ENCODE peak calls at places on chromosome 13, in four cellular contexts. R, X, Q and H are unnamed samples.
A peak's percentile ranks its signal among the peaks of the same experiment; 100 is the strongest.

GRCh38 chr13:36919206-36919832 is 719 bp downstream of the SMAD9 start:
- DNase-seq in X (no peak), R (no peak), Q (peak; percentile 31), H (peak; percentile 16)

GRCh38 chr13:73107459-73107858 is 48.7 kb downstream of the KLF5 start:
- DNase-seq in Q (no peak), R (no peak), X (no peak), H (no peak)

GRCh38 chr13:37106642-37107041 is 1.2 kb upstream of the CSNK1A1L start:
- DNase-seq in R (no peak), Q (no peak), X (no peak), H (no peak)

GRCh38 chr13:61874970-61875579 is 459.4 kb upstream of the PCDH20 start:
- DNase-seq in Q (no peak), R (no peak), X (no peak), H (no peak)

GRCh38 chr13:80726895-80727294 is 386.0 kb upstream of the SPRY2 start:
- DNase-seq in Q (no peak), X (no peak), R (no peak), H (no peak)

GRCh38 chr13:97743946-97744345 is 209.5 kb upstream of the IPO5 start:
- DNase-seq in X (no peak), Q (no peak), R (no peak), H (no peak)

GRCh38 chr13:24161010-24161775 is 673 bp downstream of the SPATA13 start:
- DNase-seq in Q (peak; percentile 58), X (peak; percentile 75), R (peak; percentile 55), H (peak; percentile 57)

GRCh38 chr13:22693691-22694090 is 487.1 kb upstream of the SGCG start:
- DNase-seq in Q (no peak), R (no peak), X (no peak), H (no peak)

GRCh38 chr13:65999441-65999840 is 1230.7 kb downstream of the PCDH9 start:
- DNase-seq in X (no peak), R (no peak), Q (no peak), H (no peak)

DNA sequence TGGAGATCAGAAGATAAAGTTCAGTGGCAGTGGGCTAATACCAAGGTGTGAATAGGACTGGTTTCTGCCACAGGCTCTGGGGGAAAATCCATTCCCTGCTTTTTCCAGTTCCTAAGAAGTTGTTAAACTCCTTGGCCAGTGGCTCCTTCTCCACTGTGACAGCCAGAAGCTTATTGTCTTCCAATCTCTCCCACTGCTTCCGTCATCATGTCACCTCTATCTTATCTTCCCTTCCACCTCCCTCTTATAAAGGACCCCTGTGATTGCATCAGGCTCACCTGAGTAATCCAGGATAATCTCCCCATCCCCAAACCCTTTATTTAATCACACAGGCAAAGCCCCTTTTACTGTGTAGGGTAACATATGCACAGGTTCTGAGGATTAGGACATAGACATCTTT is 431.2 kb upstream of the SLC10A2 start:
- DNase-seq in Q (no peak), R (no peak), X (no peak), H (no peak)
- H3K9me3 ChIP-seq in Q (no peaks in the 10 kb centered on the region), R (no peaks in the 10 kb centered on the region), X (no peaks in the 10 kb centered on the region), H (peaks cover 9% of the 10 kb centered on the region)

GRCh38 chr13:113009743-113010509 is 40.9 kb downstream of the MCF2L start:
- DNase-seq in X (no peak), R (no peak), Q (peak; percentile 32), H (no peak)
- H3K4me1 ChIP-seq in X (peaks cover 13% of the 10 kb centered on the region), R (peaks cover 13% of the 10 kb centered on the region), Q (no peaks in the 10 kb centered on the region), H (peaks cover 14% of the 10 kb centered on the region)

DNA sequence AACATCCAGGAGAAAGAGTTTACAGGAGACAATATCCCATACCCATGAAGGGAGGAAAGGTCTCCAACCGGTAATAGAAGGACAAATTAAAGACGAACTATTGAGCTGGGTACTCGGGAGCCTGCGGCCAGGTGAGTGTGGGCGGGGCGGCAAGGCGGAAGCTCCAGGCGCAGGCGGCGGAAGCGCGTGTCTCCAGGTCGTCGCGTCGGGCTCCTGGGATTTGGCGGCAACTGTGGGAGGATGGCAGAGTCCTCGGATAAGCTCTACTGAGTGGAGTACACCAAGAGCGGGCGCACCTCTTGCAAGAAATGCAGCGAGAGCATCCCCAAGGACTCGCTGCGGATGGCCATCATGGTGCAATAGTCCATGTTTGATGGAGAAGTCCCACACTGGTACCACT is 21.6 kb upstream of the ANKRD10 start:
- DNase-seq in X (no peak), R (no peak), Q (no peak), H (no peak)
- H3K9me3 ChIP-seq in X (no peaks in the 10 kb centered on the region), R (peaks cover 10% of the 10 kb centered on the region), Q (peaks cover 5% of the 10 kb centered on the region), H (peaks cover 13% of the 10 kb centered on the region)

GRCh38 chr13:100513987-100514670 is 74.5 kb downstream of the GGACT start:
- DNase-seq in R (no peak), Q (no peak), X (no peak), H (no peak)
- H3K4me1 ChIP-seq in R (peaks cover 7% of the 10 kb centered on the region), Q (no peaks in the 10 kb centered on the region), X (peaks cover 30% of the 10 kb centered on the region), H (peaks cover 12% of the 10 kb centered on the region)

DNA sequence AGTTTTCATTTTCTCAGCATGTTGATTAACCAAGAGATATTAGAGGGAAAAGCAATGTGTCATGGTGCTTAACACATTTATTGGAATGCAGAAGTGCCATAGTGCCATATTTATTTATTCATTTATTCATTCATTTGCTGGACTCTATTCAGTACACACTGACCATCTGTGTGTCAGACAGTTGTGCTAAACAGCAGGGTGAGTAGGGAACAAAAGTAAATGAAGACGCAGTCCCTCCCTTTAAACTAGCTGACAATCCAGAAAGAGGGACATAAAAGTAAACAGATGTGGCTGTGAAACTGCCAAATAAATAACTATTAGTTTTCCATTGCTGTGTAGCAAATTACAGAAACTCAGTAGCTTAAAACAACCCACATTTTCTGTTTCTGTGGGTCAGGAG is 323.7 kb downstream of the MTUS2 start:
- DNase-seq in Q (no peak), X (no peak), R (no peak), H (no peak)
- H3K9me3 ChIP-seq in Q (no peaks in the 10 kb centered on the region), X (no peaks in the 10 kb centered on the region), R (no peaks in the 10 kb centered on the region), H (no peaks in the 10 kb centered on the region)

DNA sequence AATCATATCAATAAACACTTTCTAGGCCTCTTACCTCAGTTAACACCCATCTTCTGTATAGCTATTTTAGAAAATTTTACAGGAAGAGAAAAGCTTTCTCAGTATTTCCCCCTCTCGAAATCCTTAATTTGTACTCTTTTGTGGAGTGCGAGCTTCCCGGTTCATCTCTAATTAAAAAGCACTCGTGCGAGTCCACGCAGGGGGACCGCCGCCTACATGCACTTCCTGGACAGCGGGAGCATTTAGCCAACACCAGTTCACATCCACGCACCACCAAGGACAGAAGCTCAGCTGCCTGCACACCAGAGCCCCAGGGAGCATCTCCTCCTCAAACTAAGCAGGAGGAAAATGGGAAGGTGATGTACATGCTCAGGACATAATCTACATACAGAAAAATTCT is 60.0 kb downstream of the RASA3 start:
- DNase-seq in X (no peak), Q (peak; percentile 2), R (no peak), H (peak; percentile 10)
- H3K4me1 ChIP-seq in X (peaks cover 12% of the 10 kb centered on the region), Q (peaks cover 13% of the 10 kb centered on the region), R (peaks cover 18% of the 10 kb centered on the region), H (no peaks in the 10 kb centered on the region)

GRCh38 chr13:57825066-57825465 is 193.5 kb downstream of the PCDH17 start:
- DNase-seq in Q (no peak), X (no peak), R (no peak), H (no peak)

GRCh38 chr13:57823704-57824103 is 192.2 kb downstream of the PCDH17 start:
- DNase-seq in R (no peak), Q (no peak), X (no peak), H (no peak)

GRCh38 chr13:57824121-57824520 is 192.6 kb downstream of the PCDH17 start:
- DNase-seq in X (no peak), Q (no peak), R (no peak), H (no peak)

GRCh38 chr13:57820924-57821323 is 189.4 kb downstream of the PCDH17 start:
- DNase-seq in R (no peak), X (no peak), Q (no peak), H (no peak)
- H3K9me3 ChIP-seq in R (no peaks in the 10 kb centered on the region), X (no peaks in the 10 kb centered on the region), Q (no peaks in the 10 kb centered on the region), H (peaks cover 4% of the 10 kb centered on the region)

GRCh38 chr13:20590568-20590967 is 23.6 kb downstream of the IFT88 start:
- DNase-seq in Q (no peak), R (no peak), X (no peak), H (no peak)
- H3K4me1 ChIP-seq in Q (no peaks in the 10 kb centered on the region), R (no peaks in the 10 kb centered on the region), X (no peaks in the 10 kb centered on the region), H (no peaks in the 10 kb centered on the region)

GRCh38 chr13:19062801-19063200 is 118.8 kb downstream of the TUBA3C start:
- DNase-seq in Q (no peak), X (no peak), R (no peak), H (no peak)

GRCh38 chr13:19060311-19061002 is 121.2 kb downstream of the TUBA3C start:
- DNase-seq in X (no peak), R (no peak), Q (no peak), H (no peak)

GRCh38 chr13:19059016-19059780 is 122.4 kb downstream of the TUBA3C start:
- DNase-seq in X (no peak), R (no peak), Q (no peak), H (no peak)

GRCh38 chr13:19061278-19061677 is 120.3 kb downstream of the TUBA3C start:
- DNase-seq in X (no peak), Q (no peak), R (no peak), H (no peak)

DNA sequence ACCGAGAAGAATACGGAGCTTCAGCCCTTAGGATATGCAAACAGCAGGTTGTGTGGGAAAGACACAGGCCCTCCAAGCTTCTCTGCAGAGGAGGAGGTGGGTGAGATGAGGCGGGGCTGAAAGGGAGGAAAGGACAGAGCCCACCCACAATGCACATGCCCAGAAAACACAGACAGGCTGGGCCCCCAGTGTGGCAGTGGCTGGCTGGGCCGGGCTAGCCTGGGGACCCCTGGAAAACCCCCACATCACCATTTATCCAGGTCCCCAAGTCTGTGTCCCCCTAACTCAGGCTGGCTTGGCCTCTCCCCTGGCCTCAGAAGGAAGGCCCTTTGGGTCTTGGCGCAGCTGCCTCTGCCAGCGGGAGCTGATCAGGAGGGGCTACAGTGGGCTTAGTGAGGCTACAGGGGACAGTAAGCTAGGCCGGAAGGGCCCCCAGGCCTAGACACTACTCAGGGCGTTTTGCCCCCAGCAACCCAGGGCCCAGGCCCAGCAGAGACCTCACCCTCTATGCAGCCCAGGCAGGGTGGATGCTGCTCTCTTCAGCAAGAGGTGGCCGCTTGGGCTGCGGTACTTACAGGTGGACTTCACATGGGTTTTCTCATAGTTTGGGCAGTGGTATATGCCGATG is 119.5 kb downstream of the TUBA3C start:
- DNase-seq in X (no peak), Q (no peak), R (no peak), H (no peak)
- H3K9me3 ChIP-seq in X (no peaks in the 10 kb centered on the region), Q (no peaks in the 10 kb centered on the region), R (no peaks in the 10 kb centered on the region), H (peaks cover 3% of the 10 kb centered on the region)